ENCODE peak calls at places on chromosomes 7 and 10, in six cellular contexts. P is HepG2, G is HCT116, U is GM12878, O is K562, N is H1. Q is an unnamed sample.

GRCh38 chr7:23546897-23547572 is 15.3 kb upstream of the TRA2A start:
- DNase-seq in P (peak), G (peak), U (peak), O (peak), N (peak), Q (peak)

GRCh38 chr7:13021566-13021965 is 334.1 kb downstream of the ARL4A start:
- DNase-seq in P (peak), G (no peak), U (no peak), O (no peak), N (no peak), Q (no peak)

GRCh38 chr10:44923611-44924010 is 12.5 kb downstream of the TMEM72 start:
- DNase-seq in P (no peak), G (no peak), U (no peak), O (no peak), N (no peak), Q (no peak)

GRCh38 chr7:92809397-92810241 is 26.8 kb downstream of the CDK6 start:
- DNase-seq in P (peak), G (peak), U (peak), O (peak), N (no peak), Q (no peak)

GRCh38 chr7:109376576-109376975 is 806.9 kb downstream of the DNAJB9 start:
- DNase-seq in P (no peak), G (no peak), U (no peak), O (no peak), N (no peak), Q (no peak)

GRCh38 chr10:132987671-132988571 is 45.6 kb upstream of the CFAP46 start:
- DNase-seq in P (no peak), G (no peak), U (no peak), O (no peak), N (no peak), Q (peak)

GRCh38 chr7:107659666-107660065 is 962 bp upstream of the SLC26A4 start:
- DNase-seq in P (no peak), G (peak), U (no peak), O (no peak), N (no peak), Q (no peak)

GRCh38 chr7:51263631-51264484 is 52.8 kb downstream of the COBL start:
- DNase-seq in P (no peak), G (peak), U (no peak), O (no peak), N (no peak), Q (no peak)

GRCh38 chr7:7870590-7870989 is 98.0 kb upstream of the GLCCI1 start:
- DNase-seq in P (no peak), G (no peak), U (no peak), O (no peak), N (no peak), Q (no peak)

GRCh38 chr10:102696736-102697135 is 17.5 kb downstream of the ARL3 start:
- DNase-seq in P (no peak), G (no peak), U (no peak), O (no peak), N (no peak), Q (no peak)

GRCh38 chr7:44081266-44081748 is 1.0 kb downstream of the POLM start:
- DNase-seq in P (no peak), G (no peak), U (no peak), O (peak), N (no peak), Q (no peak)

GRCh38 chr7:111741811-111742240 is 179.5 kb upstream of the IMMP2L start:
- DNase-seq in P (peak), G (peak), U (peak), O (peak), N (no peak), Q (peak)

GRCh38 chr10:17981766-17982380 is 30.2 kb downstream of the SLC39A12 start:
- DNase-seq in P (no peak), G (peak), U (no peak), O (no peak), N (no peak), Q (no peak)

GRCh38 chr10:663844-664243 is 25.6 kb downstream of the DIP2C start:
- DNase-seq in P (no peak), G (no peak), U (no peak), O (no peak), N (no peak), Q (no peak)

GRCh38 chr10:6385683-6386082 is 183.0 kb downstream of the PFKFB3 start:
- DNase-seq in P (no peak), G (no peak), U (no peak), O (no peak), N (no peak), Q (no peak)

GRCh38 chr7:135349746-135350145 is 116.1 kb downstream of the STRA8 start:
- DNase-seq in P (no peak), G (no peak), U (no peak), O (no peak), N (no peak), Q (no peak)

GRCh38 chr7:44286618-44287487 is 38.5 kb downstream of the CAMK2B start:
- DNase-seq in P (no peak), G (no peak), U (no peak), O (no peak), N (no peak), Q (peak)

GRCh38 chr7:99006739-99007424 is 128.6 kb downstream of the TRRAP start:
- DNase-seq in P (no peak), G (no peak), U (no peak), O (no peak), N (no peak), Q (no peak)

GRCh38 chr7:44512736-44513135 is 22.3 kb upstream of the NUDCD3 start:
- DNase-seq in P (no peak), G (no peak), U (no peak), O (no peak), N (no peak), Q (no peak)

GRCh38 chr10:97116534-97117162 is 69.1 kb downstream of the SLIT1 start:
- DNase-seq in P (no peak), G (no peak), U (no peak), O (no peak), N (no peak), Q (no peak)

GRCh38 chr10:120508393-120508792 is 51.4 kb downstream of the PLPP4 start:
- DNase-seq in P (no peak), G (peak), U (no peak), O (no peak), N (no peak), Q (no peak)

GRCh38 chr10:6046458-6047325 is 15.5 kb downstream of the IL2RA start:
- DNase-seq in P (no peak), G (no peak), U (no peak), O (no peak), N (no peak), Q (no peak)

GRCh38 chr7:19958309-19958896 is 185.0 kb upstream of the TMEM196 start:
- DNase-seq in P (peak), G (peak), U (no peak), O (no peak), N (no peak), Q (no peak)

GRCh38 chr7:101166909-101167644 is 1.7 kb upstream of the VGF start:
- DNase-seq in P (no peak), G (no peak), U (no peak), O (no peak), N (no peak), Q (peak)

GRCh38 chr10:29613791-29614190 is 21.0 kb downstream of the SVIL start:
- DNase-seq in P (no peak), G (no peak), U (no peak), O (no peak), N (no peak), Q (no peak)

GRCh38 chr10:24561453-24561852 is 162.2 kb downstream of the ARHGAP21 start:
- DNase-seq in P (no peak), G (no peak), U (no peak), O (no peak), N (no peak), Q (no peak)

GRCh38 chr7:95209276-95209675 is 115.1 kb downstream of the PON1 start:
- DNase-seq in P (no peak), G (no peak), U (no peak), O (no peak), N (no peak), Q (no peak)

GRCh38 chr10:73232887-73233286 is 14.2 kb downstream of the DNAJC9 start:
- DNase-seq in P (no peak), G (no peak), U (no peak), O (peak), N (no peak), Q (no peak)

GRCh38 chr7:1054438-1055083 is 10.2 kb downstream of the GPR146 start:
- DNase-seq in P (no peak), G (no peak), U (no peak), O (no peak), N (no peak), Q (no peak)
- TF ChIP-seq POLR2AphosphoS5 in P (no peak), G (no peak), U (no peak), O (no peak), N (no peak), Q (no peak)

DNA sequence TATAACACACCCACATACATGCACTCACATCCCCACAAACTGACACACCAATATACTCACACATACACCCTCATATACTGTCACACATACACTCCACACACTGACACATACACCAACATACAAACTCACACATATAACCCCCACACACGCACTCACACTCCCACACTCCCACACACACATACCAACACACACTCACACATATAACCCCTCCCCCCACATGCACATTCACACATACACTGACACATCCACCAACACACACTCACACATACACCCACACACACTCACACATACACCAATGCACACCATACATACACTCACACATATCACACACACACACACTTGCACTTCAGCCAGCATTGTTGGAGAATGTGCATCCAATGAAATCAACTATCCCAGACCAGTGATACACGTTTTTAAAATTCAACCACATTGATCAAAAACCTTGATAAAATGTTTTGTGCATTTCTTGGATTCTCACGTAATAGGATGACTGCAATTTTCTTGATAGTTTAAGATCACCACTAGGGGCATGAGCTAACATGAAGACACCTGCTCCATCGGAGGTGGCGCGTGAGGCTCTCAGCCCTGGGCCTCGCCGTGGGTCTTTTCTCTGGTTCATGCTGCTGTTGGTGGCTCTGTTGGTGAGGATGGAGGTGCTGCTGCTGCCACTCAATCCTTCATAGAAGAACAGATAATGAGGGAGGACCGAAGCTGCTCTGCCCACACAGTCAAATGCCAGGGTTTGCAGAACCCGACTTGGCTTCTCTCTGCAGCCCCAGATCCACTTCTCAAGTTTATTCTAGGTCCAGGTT is 32.1 kb upstream of the CHST15 start:
- DNase-seq in P (peak), G (peak), U (no peak), O (no peak), N (no peak), Q (no peak)
- TF ChIP-seq RAD21 in P (no peak), G (peak), U (no peak), O (no peak), N (peak), Q (peak)

GRCh38 chr7:83468251-83468739 is 180.6 kb downstream of the SEMA3E start:
- DNase-seq in P (peak), G (peak), U (peak), O (peak), N (no peak), Q (peak)
- TF ChIP-seq POLR2AphosphoS5 in P (no peak), G (peak), U (no peak), O (no peak), N (peak), Q (peak)

DNA sequence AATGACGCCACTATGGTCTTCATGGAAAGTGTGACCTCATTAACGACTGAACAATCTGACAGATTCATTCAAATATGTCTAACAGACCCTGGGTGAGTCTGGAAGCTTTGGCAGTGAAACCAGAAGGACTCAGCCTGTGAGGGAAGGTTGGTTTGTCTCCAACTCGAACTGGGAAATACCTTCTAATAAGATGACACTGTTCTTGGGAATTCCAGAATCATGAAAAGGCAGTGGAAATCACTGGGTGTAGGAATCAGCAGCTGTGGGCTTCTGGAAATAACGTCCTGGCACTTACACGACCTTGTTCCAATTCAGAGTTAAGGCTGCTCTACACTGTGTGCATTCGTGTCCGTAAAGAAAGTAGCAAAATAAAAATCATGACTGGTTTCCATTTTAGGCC is 75.1 kb downstream of the DGKI start:
- DNase-seq in P (no peak), G (no peak), U (no peak), O (no peak), N (no peak), Q (no peak)
- TF ChIP-seq RAD21 in P (no peak), G (no peak), U (no peak), O (no peak), N (no peak), Q (no peak)

GRCh38 chr10:26621889-26622681 is 75.4 kb upstream of the PDSS1 start:
- DNase-seq in P (no peak), G (no peak), U (no peak), O (no peak), N (no peak), Q (peak)
- TF ChIP-seq POLR2AphosphoS5 in P (no peak), G (peak), U (no peak), O (no peak), N (no peak), Q (no peak)

GRCh38 chr7:129519464-129519863 is 17.1 kb downstream of the SMKR1 start:
- DNase-seq in P (no peak), G (no peak), U (no peak), O (no peak), N (no peak), Q (no peak)

GRCh38 chr7:129522971-129523340 is 20.6 kb downstream of the SMKR1 start:
- DNase-seq in P (no peak), G (no peak), U (no peak), O (no peak), N (no peak), Q (no peak)

GRCh38 chr7:129517931-129518330 is 15.6 kb downstream of the SMKR1 start:
- DNase-seq in P (no peak), G (no peak), U (no peak), O (no peak), N (no peak), Q (no peak)

GRCh38 chr7:129525225-129525862 is 23.0 kb downstream of the SMKR1 start:
- DNase-seq in P (no peak), G (no peak), U (no peak), O (no peak), N (no peak), Q (no peak)

DNA sequence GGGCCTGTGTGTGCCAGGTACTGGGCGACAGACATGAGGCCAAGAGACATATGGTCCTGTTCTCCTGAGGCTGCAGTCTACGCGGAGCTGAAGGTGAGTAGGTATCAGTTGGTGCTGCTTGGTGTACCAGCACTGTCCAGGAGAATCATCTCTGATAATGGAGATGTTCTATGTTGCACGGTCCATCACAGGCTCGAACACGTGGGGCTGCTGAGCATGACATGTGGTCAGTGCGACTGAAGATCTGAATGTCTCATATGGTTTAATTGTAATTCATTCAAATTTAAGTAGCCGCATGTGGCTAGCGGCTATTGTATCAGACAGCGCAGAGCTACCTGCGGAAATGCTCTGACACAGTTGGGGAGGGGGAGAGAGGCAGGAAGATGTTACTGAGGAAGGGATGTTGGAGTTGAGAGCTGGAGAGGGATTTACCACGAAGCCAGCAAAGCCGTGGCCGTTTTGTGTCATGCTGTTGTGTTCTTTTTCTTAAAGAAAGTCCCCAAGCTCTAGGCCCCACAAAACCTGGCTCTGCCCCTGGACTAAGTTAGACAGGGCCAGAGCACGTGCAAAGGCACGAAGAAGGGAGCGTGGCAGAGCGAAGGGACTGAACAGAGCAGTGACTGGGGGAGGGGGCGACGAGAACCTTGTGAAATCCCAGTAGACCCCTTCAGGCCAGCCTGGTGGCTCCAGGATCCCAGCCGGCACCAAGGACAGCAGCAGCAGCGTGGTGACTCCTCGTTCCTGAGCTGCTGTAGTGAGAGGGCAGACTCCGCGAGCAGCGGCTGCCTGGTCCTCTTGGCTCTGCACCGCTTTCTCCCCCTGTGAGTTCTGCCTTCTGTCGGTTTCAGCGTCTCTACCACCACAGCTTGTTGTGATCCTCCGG is 20.0 kb downstream of the SMKR1 start:
- DNase-seq in P (no peak), G (no peak), U (no peak), O (no peak), N (no peak), Q (no peak)
- TF ChIP-seq RAD21 in P (no peak), G (no peak), U (no peak), O (no peak), N (no peak), Q (no peak)

DNA sequence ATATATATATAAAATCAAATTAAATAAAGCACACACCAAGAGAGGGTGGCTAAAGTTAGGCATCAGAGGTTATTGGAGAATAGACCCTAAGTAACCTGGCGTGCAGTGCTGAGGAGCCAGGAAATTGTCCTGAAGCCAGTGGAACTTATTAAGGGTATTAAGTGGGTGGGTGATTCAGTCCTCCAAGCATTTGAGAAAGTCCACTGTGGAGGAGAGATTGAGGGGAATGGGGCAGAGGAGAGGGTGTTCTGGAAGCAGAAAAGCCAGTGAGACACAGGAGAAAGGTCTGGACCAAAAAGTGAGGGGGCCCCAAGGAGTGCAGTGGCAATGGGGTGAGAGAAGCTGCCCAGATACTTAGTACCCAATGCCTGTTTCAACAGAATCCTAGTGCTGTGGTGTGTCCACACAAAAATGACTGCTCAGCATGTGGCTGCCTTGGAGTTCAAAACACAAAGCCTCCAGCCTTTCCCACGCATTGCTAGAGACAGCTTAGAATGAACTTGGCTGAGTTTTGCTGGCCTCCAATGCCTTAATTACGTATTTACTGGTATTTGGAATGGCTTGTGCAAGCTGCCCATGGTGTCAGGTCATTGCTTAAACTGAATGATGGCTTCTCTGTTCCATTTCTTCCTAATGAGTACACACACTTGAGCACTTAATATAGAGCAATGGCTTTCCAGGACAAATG is 44.9 kb upstream of the CHST15 start:
- DNase-seq in P (no peak), G (no peak), U (no peak), O (no peak), N (no peak), Q (no peak)
- TF ChIP-seq POLR2AphosphoS5 in P (no peak), G (no peak), U (no peak), O (no peak), N (no peak), Q (no peak)

DNA sequence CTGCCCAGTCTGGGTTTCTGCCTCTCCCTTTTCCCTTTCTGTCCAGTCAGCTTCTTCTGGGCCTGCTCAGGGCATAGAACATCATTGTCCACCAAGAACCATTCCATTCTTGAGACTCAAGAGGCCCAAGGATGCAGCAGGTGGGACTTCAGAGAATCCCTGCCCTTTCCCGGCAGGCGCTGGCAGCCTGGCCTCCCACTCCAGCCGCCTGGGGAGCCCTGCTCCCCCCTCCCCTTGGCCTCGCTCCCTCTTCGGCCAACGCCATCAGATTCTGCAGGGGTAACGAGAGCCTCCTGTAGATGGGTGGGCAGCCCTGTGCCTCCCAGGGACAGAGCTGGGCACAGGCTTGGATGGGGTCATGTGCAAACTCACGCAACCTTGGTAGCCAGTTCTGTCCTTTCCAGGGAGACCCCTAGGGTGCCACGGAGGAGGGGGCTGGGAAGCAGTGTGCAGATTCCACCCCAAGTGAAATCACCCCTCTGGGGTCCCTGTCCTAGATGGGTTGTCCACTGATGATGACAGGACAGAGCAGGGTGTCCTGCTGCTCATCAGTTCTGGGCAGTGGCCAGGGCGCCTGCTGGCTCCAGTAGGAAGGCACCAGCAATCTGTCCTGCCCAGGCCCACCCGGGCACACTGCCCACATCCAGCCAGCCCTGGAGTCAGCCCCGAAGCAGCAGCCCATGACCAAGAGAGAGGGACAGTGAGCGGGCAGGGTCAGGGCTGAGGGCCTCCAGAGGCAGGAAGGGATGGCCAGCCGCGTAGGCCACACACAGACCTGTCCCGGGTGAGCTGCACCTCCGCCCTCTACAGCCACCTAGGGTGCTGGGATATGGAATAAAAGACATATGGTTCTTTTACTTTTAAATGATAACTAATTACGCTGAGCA is 47.7 kb downstream of the RASGEF1A start:
- DNase-seq in P (no peak), G (no peak), U (no peak), O (no peak), N (no peak), Q (peak)
- TF ChIP-seq RAD21 in P (no peak), G (no peak), U (no peak), O (no peak), N (no peak), Q (no peak)